ENCODE peak calls at places on chromosome 14, in six cellular contexts. N, Z, E, Y, D and C are unnamed samples.

GRCh38 chr14:71328183-71328582 is 420.9 kb downstream of the PCNX1 start:
- DNase-seq in N (no peak), Z (no peak), E (peak; percentile 66), Y (no peak), D (no peak), C (peak; percentile 9)

GRCh38 chr14:63262446-63262845 is 56.3 kb downstream of the GPHB5 start:
- DNase-seq in N (no peak), Z (no peak), E (no peak), Y (no peak), D (no peak), C (no peak)

GRCh38 chr14:88289214-88289613 is 33.9 kb downstream of the KCNK10 start:
- DNase-seq in N (no peak), Z (no peak), E (no peak), Y (no peak), D (peak; percentile 1), C (no peak)

GRCh38 chr14:65551019-65551643 is 138.6 kb downstream of the FUT8 start:
- DNase-seq in N (no peak), Z (no peak), E (no peak), Y (no peak), D (no peak), C (no peak)

GRCh38 chr14:91439345-91439744 is 21.7 kb upstream of the CCDC88C start:
- DNase-seq in N (no peak), Z (no peak), E (no peak), Y (no peak), D (no peak), C (no peak)

GRCh38 chr14:70638416-70638815 is 3.3 kb upstream of the TTC9 start:
- DNase-seq in N (no peak), Z (no peak), E (no peak), Y (no peak), D (no peak), C (no peak)

GRCh38 chr14:72744416-72745120 is 149.3 kb downstream of the DPF3 start:
- DNase-seq in N (peak; percentile 22), Z (no peak), E (no peak), Y (no peak), D (no peak), C (no peak)

GRCh38 chr14:50082784-50083466 is 33.4 kb downstream of the VCPKMT start:
- DNase-seq in N (no peak), Z (no peak), E (peak; percentile 92), Y (no peak), D (no peak), C (peak; percentile 23)

GRCh38 chr14:105128059-105128458 is 40.5 kb downstream of the JAG2 start:
- DNase-seq in N (no peak), Z (no peak), E (no peak), Y (no peak), D (no peak), C (no peak)

GRCh38 chr14:103735815-103736545 is 20.4 kb downstream of the ZFYVE21 start:
- DNase-seq in N (no peak), Z (no peak), E (no peak), Y (no peak), D (no peak), C (no peak)

GRCh38 chr14:96637521-96637920 is 135.3 kb downstream of the PAPOLA start:
- DNase-seq in N (no peak), Z (no peak), E (no peak), Y (no peak), D (no peak), C (no peak)

GRCh38 chr14:102983496-102983895 is 61.0 kb downstream of the AMN start:
- DNase-seq in N (no peak), Z (no peak), E (no peak), Y (no peak), D (no peak), C (no peak)

GRCh38 chr14:103267226-103267625 is 66.8 kb upstream of the EIF5 start:
- DNase-seq in N (peak; percentile 33), Z (no peak), E (no peak), Y (no peak), D (no peak), C (no peak)

GRCh38 chr14:79186523-79186922 is 1016.4 kb downstream of the NRXN3 start:
- DNase-seq in N (no peak), Z (no peak), E (no peak), Y (peak; percentile 10), D (no peak), C (no peak)

GRCh38 chr14:23443411-23443812 is 8.0 kb upstream of the MYH7 start:
- DNase-seq in N (no peak), Z (no peak), E (no peak), Y (no peak), D (no peak), C (no peak)

GRCh38 chr14:101723061-101723595 is 38.4 kb upstream of the PPP2R5C start:
- DNase-seq in N (no peak), Z (no peak), E (no peak), Y (no peak), D (no peak), C (no peak)

GRCh38 chr14:28754209-28754985 is 12.2 kb upstream of the FOXG1 start:
- DNase-seq in N (no peak), Z (peak; percentile 40), E (peak; percentile 3), Y (peak; percentile 36), D (no peak), C (peak; percentile 36)

GRCh38 chr14:99560946-99561683 is 42.9 kb downstream of the CCDC85C start:
- DNase-seq in N (no peak), Z (no peak), E (no peak), Y (no peak), D (no peak), C (peak; percentile 18)

GRCh38 chr14:94540031-94540794 is 21.0 kb upstream of the SERPINA4 start:
- DNase-seq in N (no peak), Z (peak; percentile 27), E (no peak), Y (peak; percentile 43), D (no peak), C (no peak)

GRCh38 chr14:102949062-102949800 is 26.8 kb downstream of the AMN start:
- DNase-seq in N (no peak), Z (peak; percentile 35), E (no peak), Y (no peak), D (no peak), C (peak; percentile 82)

GRCh38 chr14:89619616-89620273 is 202.7 kb upstream of the FOXN3 start:
- DNase-seq in N (no peak), Z (no peak), E (no peak), Y (no peak), D (no peak), C (no peak)

GRCh38 chr14:104384776-104385071 is 194.8 kb upstream of the C14orf180 start:
- DNase-seq in N (no peak), Z (no peak), E (no peak), Y (no peak), D (no peak), C (no peak)

GRCh38 chr14:22797017-22797917 is 18.0 kb downstream of the SLC7A7 start:
- DNase-seq in N (no peak), Z (no peak), E (no peak), Y (no peak), D (no peak), C (no peak)

GRCh38 chr14:30656190-30656632 is 34.1 kb downstream of the SCFD1 start:
- DNase-seq in N (peak; percentile 66), Z (peak; percentile 39), E (peak; percentile 4), Y (peak; percentile 35), D (peak; percentile 15), C (peak; percentile 54)

GRCh38 chr14:54435500-54435981 is 5.6 kb downstream of the CNIH1 start:
- DNase-seq in N (no peak), Z (no peak), E (no peak), Y (peak; percentile 84), D (no peak), C (no peak)

GRCh38 chr14:30573203-30573814 is 14.4 kb downstream of the G2E3 start:
- DNase-seq in N (no peak), Z (peak; percentile 37), E (no peak), Y (peak; percentile 63), D (no peak), C (no peak)

GRCh38 chr14:56813143-56813551 is 2.9 kb upstream of the OTX2 start:
- DNase-seq in N (peak; percentile 52), Z (no peak), E (no peak), Y (no peak), D (no peak), C (no peak)

DNA sequence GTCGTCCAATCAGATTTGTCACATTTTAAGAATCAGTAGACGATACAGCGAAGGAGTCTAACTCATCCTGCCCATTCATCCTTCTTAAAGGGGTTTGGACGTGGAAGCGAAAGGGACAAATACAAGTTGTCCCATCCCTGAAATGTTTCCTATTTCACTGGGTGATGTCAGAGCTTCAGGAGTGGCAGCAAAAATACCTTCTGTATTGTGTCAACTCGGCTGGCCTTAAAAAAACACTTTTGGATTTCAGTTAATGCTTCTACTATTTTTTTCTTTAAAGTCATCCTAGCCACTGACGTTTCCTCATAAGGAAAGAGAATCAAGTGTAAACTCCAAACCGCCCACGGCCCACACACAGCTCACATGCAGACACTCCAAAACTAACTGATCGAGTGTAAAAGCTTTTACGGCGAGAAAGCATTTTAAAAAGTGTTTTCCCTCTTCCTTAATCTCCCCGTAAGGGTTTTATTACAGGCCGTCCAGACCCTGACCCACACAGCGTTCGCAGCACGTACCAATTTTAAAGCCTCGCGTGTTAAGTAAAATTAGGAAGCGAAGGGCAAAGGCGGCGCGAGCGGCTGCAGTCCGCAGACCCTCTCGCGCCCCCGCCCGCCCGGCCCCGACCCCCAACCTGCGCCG is 593 bp downstream of the CFL2 start:
- DNase-seq in N (no peak), Z (peak; percentile 51), E (no peak), Y (peak; percentile 70), D (no peak), C (peak; percentile 45)
- TF ChIP-seq MAX in N (no peak), Z (no peak), E (no peak), Y (no peak), D (no peak), C (peak; percentile 28)

DNA sequence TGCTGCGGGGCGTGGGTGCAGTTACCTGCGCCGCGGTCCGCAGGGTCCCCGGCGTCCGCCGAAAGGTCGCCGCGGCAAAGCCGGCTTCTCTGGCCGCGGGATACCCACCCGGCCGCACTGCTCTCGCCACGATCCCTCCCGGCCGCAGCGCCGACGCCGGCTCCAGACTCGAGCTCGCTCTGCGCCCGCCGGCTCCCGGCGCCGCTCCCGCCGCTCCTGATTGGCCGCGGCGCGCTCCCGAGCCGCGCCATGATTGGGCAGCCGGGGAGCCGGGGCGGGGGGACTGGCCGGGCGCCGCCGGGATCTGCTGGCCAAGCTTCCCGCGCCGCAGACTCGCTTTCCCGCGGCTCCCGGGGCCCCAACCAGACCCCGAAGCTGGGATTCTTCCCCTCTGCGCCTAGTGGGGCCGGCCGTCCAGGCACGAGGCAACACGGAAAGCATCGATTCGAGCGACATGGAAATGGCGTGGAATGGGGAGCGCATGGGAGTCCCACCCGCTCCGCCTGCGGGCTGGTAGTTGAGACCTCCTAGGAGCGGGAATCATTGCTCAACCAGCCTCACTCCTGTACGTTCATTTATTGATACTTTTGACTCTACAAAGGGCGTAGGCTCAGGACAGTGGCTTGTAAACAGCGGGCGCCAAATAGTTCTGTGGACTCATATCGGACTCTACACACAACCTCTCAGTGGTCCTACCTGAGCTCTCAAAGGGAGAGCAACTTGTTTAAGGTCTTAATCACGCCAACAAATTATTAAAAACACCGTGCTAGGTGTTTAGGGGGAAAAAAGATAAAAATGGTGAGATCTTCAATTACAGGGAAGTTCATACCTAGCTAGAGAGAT is 36.4 kb upstream of the STON2 start:
- DNase-seq in N (peak; percentile 87), Z (peak; percentile 58), E (no peak), Y (peak; percentile 56), D (peak; percentile 21), C (no peak)
- H3K4me3 ChIP-seq in N (peak overlapping the region; percentile 50), Z (peak overlapping the region; percentile 72), E (peak overlapping the region; percentile 47), Y (peak overlapping the region; percentile 23), D (peak overlapping the region; percentile 59), C (no peak overlapping the region)

GRCh38 chr14:76808990-76809389 is 3.7 kb downstream of the ANGEL1 start:
- DNase-seq in N (no peak), Z (no peak), E (no peak), Y (no peak), D (no peak), C (no peak)
- TF ChIP-seq MAX in N (no peak), Z (no peak), E (no peak), Y (no peak), D (no peak), C (no peak)

GRCh38 chr14:55458800-55459577 is 18.6 kb upstream of the TBPL2 start:
- DNase-seq in N (no peak), Z (no peak), E (no peak), Y (peak; percentile 75), D (no peak), C (peak; percentile 18)
- H3K4me3 ChIP-seq in N (no peak overlapping the region), Z (no peak overlapping the region), E (no peak overlapping the region), Y (no peak overlapping the region), D (no peak overlapping the region), C (no peak overlapping the region)